ENCODE peak calls at places on chromosome 13, in nine cellular contexts. O is right lobe of liver, X is endodermal cell, C is upper lobe of right lung, M is PC-3, Z is body of pancreas, P is lower lobe of right lung, R is ascending aorta, H is lung. S is an unnamed sample.

GRCh38 chr13:113906566-113906965 is 42.7 kb upstream of the GAS6 start:
- DNase-seq in O (no peak), X (peak), C (no peak), M (no peak), Z (no peak), P (no peak), R (no peak), H (peak), S (no peak)

GRCh38 chr13:89163081-89163480 is 1491.9 kb downstream of the SLITRK5 start:
- DNase-seq in O (no peak), X (no peak), C (no peak), M (no peak), Z (no peak), P (no peak), R (no peak), H (no peak), S (no peak)

GRCh38 chr13:112729408-112729807 is 39.6 kb downstream of the ATP11A start:
- DNase-seq in O (no peak), X (peak), C (peak), M (no peak), Z (no peak), P (peak), R (no peak), H (no peak), S (peak)

GRCh38 chr13:108859202-108860012 is 230.0 kb downstream of the MYO16 start:
- DNase-seq in O (no peak), X (no peak), C (no peak), M (peak), Z (no peak), P (no peak), R (no peak), H (no peak), S (no peak)

GRCh38 chr13:51761638-51762350 is 42.2 kb downstream of the DHRS12 start:
- DNase-seq in O (no peak), X (no peak), C (no peak), M (peak), Z (no peak), P (no peak), R (no peak), H (no peak), S (no peak)

GRCh38 chr13:112959206-112959605 is 9.8 kb upstream of the MCF2L start:
- DNase-seq in O (peak), X (peak), C (no peak), M (no peak), Z (no peak), P (no peak), R (no peak), H (no peak), S (no peak)

GRCh38 chr13:101157261-101157660 is 259.0 kb downstream of the NALCN start:
- DNase-seq in O (no peak), X (peak), C (no peak), M (no peak), Z (no peak), P (no peak), R (no peak), H (no peak), S (no peak)

GRCh38 chr13:33072282-33072681 is 56.1 kb downstream of the KL start:
- DNase-seq in O (no peak), X (no peak), C (no peak), M (no peak), Z (no peak), P (no peak), R (no peak), H (no peak), S (no peak)

GRCh38 chr13:20609145-20609544 is 42.2 kb downstream of the IFT88 start:
- DNase-seq in O (no peak), X (no peak), C (no peak), M (peak), Z (no peak), P (no peak), R (no peak), H (no peak), S (no peak)

GRCh38 chr13:98961204-98962105 is 16.4 kb downstream of the DOCK9 start:
- DNase-seq in O (no peak), X (no peak), C (no peak), M (no peak), Z (no peak), P (no peak), R (no peak), H (no peak), S (no peak)

GRCh38 chr13:23959231-23959862 is 62.0 kb upstream of the C1QTNF9B start:
- DNase-seq in O (no peak), X (no peak), C (no peak), M (peak), Z (no peak), P (no peak), R (no peak), H (no peak), S (no peak)

GRCh38 chr13:114118086-114118762 is 14.2 kb downstream of the RASA3 start:
- DNase-seq in O (peak), X (no peak), C (no peak), M (no peak), Z (no peak), P (no peak), R (no peak), H (no peak), S (peak)

GRCh38 chr13:112448621-112449544 is 72.7 kb downstream of the SPACA7 start:
- DNase-seq in O (no peak), X (peak), C (no peak), M (no peak), Z (no peak), P (no peak), R (no peak), H (peak), S (peak)

GRCh38 chr13:39385621-39386231 is 217.3 kb downstream of the LHFPL6 start:
- DNase-seq in O (no peak), X (no peak), C (no peak), M (no peak), Z (no peak), P (no peak), R (no peak), H (no peak), S (no peak)

GRCh38 chr13:20383058-20383457 is 142.6 kb downstream of the CRYL1 start:
- DNase-seq in O (no peak), X (no peak), C (no peak), M (no peak), Z (no peak), P (no peak), R (no peak), H (no peak), S (no peak)

GRCh38 chr13:36766295-36766694 is 52.7 kb upstream of the RFXAP start:
- DNase-seq in O (no peak), X (no peak), C (no peak), M (peak), Z (no peak), P (no peak), R (no peak), H (peak), S (no peak)

GRCh38 chr13:21119526-21119925 is 56.8 kb downstream of the SKA3 start:
- DNase-seq in O (no peak), X (no peak), C (no peak), M (no peak), Z (no peak), P (no peak), R (no peak), H (no peak), S (no peak)

GRCh38 chr13:24254151-24254810 is 55.1 kb upstream of the C1QTNF9 start:
- DNase-seq in O (no peak), X (no peak), C (peak), M (no peak), Z (peak), P (peak), R (peak), H (peak), S (no peak)

GRCh38 chr13:95235944-95236343 is 65.3 kb downstream of the ABCC4 start:
- DNase-seq in O (no peak), X (no peak), C (no peak), M (no peak), Z (no peak), P (no peak), R (no peak), H (peak), S (no peak)

GRCh38 chr13:95239293-95239692 is 62.0 kb downstream of the ABCC4 start:
- DNase-seq in O (no peak), X (no peak), C (no peak), M (no peak), Z (no peak), P (no peak), R (no peak), H (no peak), S (no peak)

GRCh38 chr13:95237310-95237870 is 63.9 kb downstream of the ABCC4 start:
- DNase-seq in O (no peak), X (no peak), C (peak), M (no peak), Z (no peak), P (peak), R (no peak), H (peak), S (no peak)

GRCh38 chr13:95235199-95235726 is 66.0 kb downstream of the ABCC4 start:
- DNase-seq in O (no peak), X (no peak), C (no peak), M (no peak), Z (no peak), P (no peak), R (no peak), H (peak), S (no peak)

GRCh38 chr13:95236774-95237173 is 64.5 kb downstream of the ABCC4 start:
- DNase-seq in O (no peak), X (no peak), C (no peak), M (no peak), Z (no peak), P (no peak), R (no peak), H (no peak), S (no peak)
- H3K27ac ChIP-seq in O (no peak), X (no peak), C (peak), M (no peak), Z (no peak), P (peak), R (no peak), H (peak), S (peak)

GRCh38 chr13:77291779-77292178 is 35.1 kb downstream of the MYCBP2 start:
- DNase-seq in O (no peak), X (no peak), C (no peak), M (no peak), Z (no peak), P (no peak), R (no peak), H (no peak), S (no peak)
- H3K27ac ChIP-seq in O (no peak), X (no peak), C (no peak), M (peak), Z (no peak), P (no peak), R (no peak), H (no peak), S (no peak)

DNA sequence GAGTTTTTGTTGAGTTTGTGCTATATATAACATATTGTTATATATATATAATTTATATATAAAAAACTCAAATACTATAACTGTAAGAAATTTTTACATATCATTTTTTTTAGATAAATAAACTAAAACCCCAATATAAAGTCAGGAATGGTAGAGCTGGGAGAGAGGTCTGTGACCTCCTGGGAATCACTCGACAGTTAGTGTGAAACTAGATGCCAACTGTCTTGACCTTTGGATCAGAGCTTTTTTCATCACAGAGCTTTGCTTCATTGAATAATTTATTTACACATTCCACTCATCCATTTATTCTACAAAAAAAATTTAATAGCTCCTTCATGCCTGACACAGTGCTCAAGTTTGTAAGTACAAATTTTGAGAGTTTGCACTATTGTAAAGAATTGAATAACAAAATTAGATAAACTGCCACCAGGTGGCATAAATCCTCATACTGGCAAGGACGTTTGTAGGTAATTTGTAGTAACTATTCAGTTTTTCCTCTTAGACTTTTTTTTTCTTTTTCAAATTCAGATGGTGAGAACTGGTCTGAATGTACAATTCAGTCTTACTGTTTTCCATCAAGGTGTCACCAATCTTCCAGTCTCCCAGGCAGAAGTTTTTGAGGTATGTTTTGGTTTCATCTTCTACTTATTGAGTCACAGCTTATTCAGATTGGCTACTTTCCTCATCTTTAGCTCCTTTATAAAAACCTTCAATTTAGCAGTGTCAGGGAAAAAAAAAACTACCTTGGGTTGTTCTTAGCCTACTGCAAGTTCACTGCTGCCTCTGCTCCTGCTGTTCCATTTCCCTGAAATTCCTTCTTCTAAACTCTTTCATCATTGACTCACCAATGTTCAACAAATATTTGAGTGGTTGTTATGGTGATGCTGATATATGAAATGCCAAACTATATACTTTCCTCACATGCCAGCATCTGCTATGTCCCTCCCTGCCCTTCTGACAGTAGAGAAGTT is 28.7 kb downstream of the LACC1 start:
- DNase-seq in O (no peak), X (no peak), C (no peak), M (peak), Z (peak), P (no peak), R (no peak), H (no peak), S (no peak)
- H3K27ac ChIP-seq in O (no peak), X (no peak), C (no peak), M (peak), Z (no peak), P (no peak), R (no peak), H (no peak), S (no peak)

GRCh38 chr13:27954406-27954851 is 14.7 kb downstream of the CDX2 start:
- DNase-seq in O (peak), X (peak), C (peak), M (peak), Z (peak), P (no peak), R (no peak), H (no peak), S (no peak)

GRCh38 chr13:27953671-27954405 is 15.3 kb downstream of the CDX2 start:
- DNase-seq in O (peak), X (peak), C (peak), M (peak), Z (peak), P (peak), R (no peak), H (peak), S (peak)

GRCh38 chr13:27956576-27957300 is 12.4 kb downstream of the CDX2 start:
- DNase-seq in O (no peak), X (no peak), C (no peak), M (peak), Z (no peak), P (no peak), R (no peak), H (no peak), S (no peak)

GRCh38 chr13:27952931-27953670 is 16.0 kb downstream of the CDX2 start:
- DNase-seq in O (peak), X (peak), C (no peak), M (no peak), Z (peak), P (no peak), R (no peak), H (no peak), S (no peak)

DNA sequence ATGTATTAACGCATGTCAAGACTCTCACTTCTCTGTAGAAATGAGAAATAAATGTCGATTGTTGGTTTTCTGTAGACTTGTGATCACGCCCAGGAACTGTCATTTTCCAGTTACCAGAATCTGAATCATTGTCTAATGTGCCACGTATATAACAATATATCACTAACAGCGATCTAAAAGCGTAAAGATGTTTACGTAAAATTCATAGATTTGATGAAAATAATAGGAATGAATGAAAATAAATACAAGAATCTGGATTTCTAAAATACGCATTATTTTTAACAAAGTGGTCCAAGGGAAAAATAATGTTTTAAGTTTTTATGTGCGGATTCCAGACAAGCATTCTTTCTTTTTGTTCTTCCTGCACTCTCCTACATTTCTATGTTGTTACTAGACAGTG is 13.9 kb downstream of the CDX2 start:
- DNase-seq in O (no peak), X (no peak), C (no peak), M (no peak), Z (no peak), P (no peak), R (no peak), H (no peak), S (no peak)
- H3K27ac ChIP-seq in O (no peak), X (no peak), C (no peak), M (no peak), Z (no peak), P (no peak), R (no peak), H (no peak), S (no peak)

GRCh38 chr13:56338421-56338820 is 802.3 kb upstream of the PRR20A start:
- DNase-seq in O (no peak), X (peak), C (no peak), M (no peak), Z (no peak), P (no peak), R (no peak), H (no peak), S (no peak)
- H3K27ac ChIP-seq in O (no peak), X (no peak), C (no peak), M (no peak), Z (no peak), P (no peak), R (no peak), H (no peak), S (no peak)

GRCh38 chr13:52804202-52804641 is 44.2 kb downstream of the PCDH8 start:
- DNase-seq in O (no peak), X (no peak), C (no peak), M (no peak), Z (no peak), P (no peak), R (no peak), H (no peak), S (no peak)

GRCh38 chr13:52812941-52813340 is 35.5 kb downstream of the PCDH8 start:
- DNase-seq in O (no peak), X (peak), C (no peak), M (no peak), Z (no peak), P (no peak), R (no peak), H (no peak), S (no peak)

GRCh38 chr13:52808842-52809219 is 39.6 kb downstream of the PCDH8 start:
- DNase-seq in O (no peak), X (no peak), C (no peak), M (no peak), Z (no peak), P (no peak), R (no peak), H (no peak), S (no peak)

GRCh38 chr13:52806029-52806428 is 42.4 kb downstream of the PCDH8 start:
- DNase-seq in O (no peak), X (no peak), C (no peak), M (no peak), Z (no peak), P (no peak), R (no peak), H (no peak), S (no peak)

GRCh38 chr13:52809310-52809769 is 39.1 kb downstream of the PCDH8 start:
- DNase-seq in O (no peak), X (peak), C (peak), M (peak), Z (peak), P (peak), R (no peak), H (peak), S (no peak)
- H3K27ac ChIP-seq in O (no peak), X (no peak), C (no peak), M (peak), Z (no peak), P (no peak), R (no peak), H (no peak), S (no peak)

DNA sequence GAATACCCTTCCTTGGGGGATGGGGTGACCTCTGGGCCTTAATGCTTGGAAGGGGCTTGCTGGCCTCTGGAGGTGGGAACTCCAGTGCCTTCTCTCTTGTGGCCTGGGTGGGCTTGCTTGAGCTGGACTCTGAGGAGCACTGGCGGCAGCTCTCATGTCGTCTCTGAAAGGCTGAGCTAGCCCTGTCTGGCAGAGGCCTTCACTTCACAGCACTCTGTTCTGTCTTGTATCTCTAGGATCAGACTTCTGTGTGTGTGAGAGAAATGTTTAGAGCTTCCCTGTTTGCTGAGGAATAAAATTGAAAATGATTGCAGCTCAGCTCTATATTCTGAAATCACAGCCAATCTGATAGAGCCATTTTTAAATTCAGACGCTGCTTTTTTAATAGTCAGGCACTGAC is 185.3 kb downstream of the KCNRG start:
- DNase-seq in O (no peak), X (no peak), C (no peak), M (no peak), Z (no peak), P (no peak), R (no peak), H (no peak), S (no peak)
- H3K27ac ChIP-seq in O (no peak), X (no peak), C (no peak), M (no peak), Z (no peak), P (no peak), R (no peak), H (no peak), S (no peak)

GRCh38 chr13:110556224-110556606 is 5.3 kb downstream of the RAB20 start:
- DNase-seq in O (no peak), X (no peak), C (no peak), M (peak), Z (no peak), P (no peak), R (no peak), H (no peak), S (no peak)
- H3K27ac ChIP-seq in O (peak), X (no peak), C (peak), M (no peak), Z (peak), P (peak), R (no peak), H (peak), S (no peak)

GRCh38 chr13:102940143-102940542 is 94.3 kb downstream of the ERCC5 start:
- DNase-seq in O (no peak), X (peak), C (no peak), M (no peak), Z (no peak), P (no peak), R (no peak), H (no peak), S (no peak)
- H3K27ac ChIP-seq in O (no peak), X (no peak), C (no peak), M (no peak), Z (no peak), P (no peak), R (no peak), H (no peak), S (no peak)

GRCh38 chr13:40428354-40428753 is 238.1 kb downstream of the FOXO1 start:
- DNase-seq in O (no peak), X (no peak), C (no peak), M (no peak), Z (no peak), P (no peak), R (no peak), H (no peak), S (no peak)

GRCh38 chr13:40430234-40430633 is 236.2 kb downstream of the FOXO1 start:
- DNase-seq in O (no peak), X (no peak), C (no peak), M (no peak), Z (peak), P (no peak), R (no peak), H (no peak), S (no peak)

GRCh38 chr13:40434516-40435397 is 231.7 kb downstream of the FOXO1 start:
- DNase-seq in O (no peak), X (no peak), C (no peak), M (no peak), Z (no peak), P (no peak), R (no peak), H (no peak), S (no peak)

GRCh38 chr13:40433577-40433976 is 232.9 kb downstream of the FOXO1 start:
- DNase-seq in O (no peak), X (no peak), C (no peak), M (no peak), Z (no peak), P (no peak), R (no peak), H (no peak), S (no peak)

GRCh38 chr13:40432018-40432978 is 234.1 kb downstream of the FOXO1 start:
- DNase-seq in O (no peak), X (no peak), C (no peak), M (no peak), Z (no peak), P (no peak), R (no peak), H (no peak), S (no peak)
- H3K27ac ChIP-seq in O (no peak), X (no peak), C (no peak), M (no peak), Z (no peak), P (no peak), R (no peak), H (no peak), S (no peak)